ENCODE peak calls at places on chromosome 10, in seven cellular contexts. One of them, this sample, is unnamed. For H3K4me1 and H3K27me3, the result is how much of the 10 kb centered on the place peaks cover.

GRCh38 chr10:83476211-83476610 is 663.1 kb upstream of the GHITM start:
- DNase-seq in heart right ventricle: no peak
- DNase-seq in upper lobe of left lung: no peak
- DNase-seq in spleen: no peak
- DNase-seq in body of pancreas: no peak
- DNase-seq in Peyer's patch: no peak
- DNase-seq in fibroblast of lung: peak
- DNase-seq in this sample: no peak

GRCh38 chr10:112208981-112209380 is 25.4 kb upstream of the GPAM start:
- DNase-seq in spleen: no peak
- DNase-seq in upper lobe of left lung: no peak
- DNase-seq in fibroblast of lung: peak
- DNase-seq in heart right ventricle: no peak
- DNase-seq in body of pancreas: no peak
- DNase-seq in Peyer's patch: no peak
- DNase-seq in this sample: no peak

GRCh38 chr10:129105266-129105665 is 361.8 kb upstream of the MGMT start:
- DNase-seq in heart right ventricle: no peak
- DNase-seq in body of pancreas: no peak
- DNase-seq in fibroblast of lung: peak
- DNase-seq in upper lobe of left lung: no peak
- DNase-seq in spleen: no peak
- DNase-seq in Peyer's patch: no peak
- DNase-seq in this sample: no peak

GRCh38 chr10:132580617-132581016 is 43.0 kb downstream of the INPP5A start:
- DNase-seq in upper lobe of left lung: no peak
- DNase-seq in fibroblast of lung: no peak
- DNase-seq in spleen: no peak
- DNase-seq in Peyer's patch: no peak
- DNase-seq in heart right ventricle: no peak
- DNase-seq in body of pancreas: no peak
- DNase-seq in this sample: no peak

GRCh38 chr10:72261323-72262018 is 12.3 kb upstream of the DDIT4 start:
- DNase-seq in body of pancreas: no peak
- DNase-seq in spleen: no peak
- DNase-seq in Peyer's patch: no peak
- DNase-seq in heart right ventricle: no peak
- DNase-seq in fibroblast of lung: no peak
- DNase-seq in upper lobe of left lung: no peak
- DNase-seq in this sample: peak

GRCh38 chr10:16663472-16663871 is 141.8 kb upstream of the C1QL3 start:
- DNase-seq in fibroblast of lung: no peak
- DNase-seq in upper lobe of left lung: no peak
- DNase-seq in body of pancreas: no peak
- DNase-seq in Peyer's patch: no peak
- DNase-seq in heart right ventricle: no peak
- DNase-seq in spleen: no peak
- DNase-seq in this sample: peak

GRCh38 chr10:79399242-79399831 is 46.1 kb downstream of the ZCCHC24 start:
- DNase-seq in Peyer's patch: peak
- DNase-seq in heart right ventricle: peak
- DNase-seq in body of pancreas: peak
- DNase-seq in spleen: peak
- DNase-seq in fibroblast of lung: peak
- DNase-seq in upper lobe of left lung: peak
- DNase-seq in this sample: peak

GRCh38 chr10:11401314-11402222 is 209.9 kb downstream of the USP6NL start:
- DNase-seq in upper lobe of left lung: no peak
- DNase-seq in Peyer's patch: no peak
- DNase-seq in body of pancreas: no peak
- DNase-seq in fibroblast of lung: no peak
- DNase-seq in spleen: no peak
- DNase-seq in heart right ventricle: no peak
- DNase-seq in this sample: no peak

GRCh38 chr10:70898687-70899086 is 10.3 kb upstream of the PCBD1 start:
- DNase-seq in upper lobe of left lung: no peak
- DNase-seq in body of pancreas: no peak
- DNase-seq in fibroblast of lung: no peak
- DNase-seq in heart right ventricle: no peak
- DNase-seq in spleen: no peak
- DNase-seq in Peyer's patch: no peak
- DNase-seq in this sample: no peak

GRCh38 chr10:97169063-97169462 is 16.7 kb downstream of the SLIT1 start:
- DNase-seq in Peyer's patch: no peak
- DNase-seq in body of pancreas: no peak
- DNase-seq in fibroblast of lung: no peak
- DNase-seq in spleen: peak
- DNase-seq in heart right ventricle: no peak
- DNase-seq in upper lobe of left lung: no peak
- DNase-seq in this sample: no peak

GRCh38 chr10:73800560-73801252 is 10.7 kb downstream of the NDST2 start:
- DNase-seq in fibroblast of lung: no peak
- DNase-seq in body of pancreas: no peak
- DNase-seq in upper lobe of left lung: no peak
- DNase-seq in Peyer's patch: no peak
- DNase-seq in spleen: no peak
- DNase-seq in heart right ventricle: no peak
- DNase-seq in this sample: no peak

GRCh38 chr10:3549118-3549517 is 235.9 kb downstream of the KLF6 start:
- DNase-seq in heart right ventricle: no peak
- DNase-seq in body of pancreas: no peak
- DNase-seq in fibroblast of lung: no peak
- DNase-seq in upper lobe of left lung: no peak
- DNase-seq in Peyer's patch: no peak
- DNase-seq in spleen: no peak
- DNase-seq in this sample: no peak

GRCh38 chr10:58868736-58869435 is 307.6 kb upstream of the PHYHIPL start:
- DNase-seq in upper lobe of left lung: no peak
- DNase-seq in fibroblast of lung: peak
- DNase-seq in Peyer's patch: no peak
- DNase-seq in heart right ventricle: no peak
- DNase-seq in spleen: no peak
- DNase-seq in body of pancreas: no peak
- DNase-seq in this sample: no peak

GRCh38 chr10:68900427-68901105 is 549 bp upstream of the DDX50 start:
- DNase-seq in fibroblast of lung: peak
- DNase-seq in spleen: peak
- DNase-seq in heart right ventricle: peak
- DNase-seq in Peyer's patch: peak
- DNase-seq in upper lobe of left lung: peak
- DNase-seq in body of pancreas: no peak
- DNase-seq in this sample: no peak

GRCh38 chr10:58451490-58451889 is 61.2 kb upstream of the BICC1 start:
- DNase-seq in fibroblast of lung: no peak
- DNase-seq in spleen: no peak
- DNase-seq in heart right ventricle: no peak
- DNase-seq in upper lobe of left lung: no peak
- DNase-seq in Peyer's patch: no peak
- DNase-seq in body of pancreas: no peak
- DNase-seq in this sample: no peak

GRCh38 chr10:121077331-121077730 is 226.2 kb downstream of the WDR11 start:
- DNase-seq in upper lobe of left lung: no peak
- DNase-seq in fibroblast of lung: peak
- DNase-seq in heart right ventricle: peak
- DNase-seq in spleen: no peak
- DNase-seq in Peyer's patch: no peak
- DNase-seq in body of pancreas: no peak
- DNase-seq in this sample: no peak

GRCh38 chr10:131841669-131842139 is 59.1 kb upstream of the PPP2R2D start:
- DNase-seq in spleen: peak
- DNase-seq in Peyer's patch: peak
- DNase-seq in body of pancreas: no peak
- DNase-seq in upper lobe of left lung: peak
- DNase-seq in heart right ventricle: no peak
- DNase-seq in fibroblast of lung: no peak
- DNase-seq in this sample: peak

GRCh38 chr10:116888380-116889055 is 39.2 kb downstream of the ENO4 start:
- DNase-seq in spleen: no peak
- DNase-seq in body of pancreas: peak
- DNase-seq in Peyer's patch: no peak
- DNase-seq in fibroblast of lung: peak
- DNase-seq in upper lobe of left lung: no peak
- DNase-seq in heart right ventricle: no peak
- DNase-seq in this sample: peak
- H3K27ac ChIP-seq in spleen: no peak
- H3K27ac ChIP-seq in body of pancreas: peak
- H3K27ac ChIP-seq in Peyer's patch: peak
- H3K27ac ChIP-seq in fibroblast of lung: no peak
- H3K27ac ChIP-seq in upper lobe of left lung: no peak
- H3K27ac ChIP-seq in heart right ventricle: no peak
- H3K27ac ChIP-seq in this sample: no peak

DNA sequence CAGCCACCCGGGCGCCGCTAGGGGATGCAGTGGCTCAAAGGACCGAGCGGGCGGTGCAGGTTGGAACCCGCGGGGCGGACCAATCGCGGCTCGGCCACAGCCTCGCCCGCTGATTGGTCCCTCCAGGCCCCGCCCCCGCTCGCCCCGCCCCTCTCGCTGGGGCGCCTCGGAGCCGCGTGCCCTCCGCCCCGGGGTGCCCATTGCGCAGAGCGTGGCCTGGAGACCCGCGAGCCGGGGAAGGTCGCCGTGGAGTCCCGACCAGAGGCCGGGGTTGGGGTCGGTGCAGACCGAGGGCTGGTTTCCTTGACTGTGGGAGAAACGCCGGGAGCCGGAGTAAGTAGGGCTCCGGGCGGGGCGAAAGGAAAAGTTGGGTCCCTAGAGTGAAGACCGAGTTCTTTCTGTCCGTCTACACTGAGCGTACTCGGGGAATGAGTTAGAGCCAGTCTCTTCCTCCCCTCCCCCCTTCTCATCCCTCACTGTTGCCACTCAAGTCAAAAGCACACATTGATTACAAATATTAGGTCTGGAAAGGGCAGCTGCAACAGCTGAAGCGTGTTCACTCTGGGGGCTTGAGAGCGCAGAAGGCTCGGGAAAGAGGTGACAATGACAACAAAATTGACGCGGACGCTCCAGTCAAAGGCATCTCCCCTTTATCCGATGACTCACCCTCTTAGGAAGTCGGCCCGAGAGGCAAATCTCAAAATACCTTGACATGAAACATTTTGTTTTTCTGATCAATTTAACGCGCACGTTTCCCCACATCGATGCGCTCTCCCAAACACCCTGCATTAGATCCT is 844 bp upstream of the GATA3 start:
- DNase-seq in Peyer's patch: peak
- DNase-seq in heart right ventricle: peak
- DNase-seq in fibroblast of lung: peak
- DNase-seq in body of pancreas: peak
- DNase-seq in upper lobe of left lung: peak
- DNase-seq in spleen: peak
- DNase-seq in this sample: peak
- H3K4me1 ChIP-seq in Peyer's patch: under half
- H3K4me1 ChIP-seq in heart right ventricle: half or more
- H3K4me1 ChIP-seq in fibroblast of lung: under half
- H3K4me1 ChIP-seq in body of pancreas: half or more
- H3K4me1 ChIP-seq in upper lobe of left lung: half or more
- H3K4me1 ChIP-seq in spleen: half or more
- H3K4me1 ChIP-seq in this sample: under half

GRCh38 chr10:102226542-102226870 is 407 bp downstream of the ELOVL3 start:
- DNase-seq in heart right ventricle: no peak
- DNase-seq in spleen: no peak
- DNase-seq in body of pancreas: no peak
- DNase-seq in Peyer's patch: no peak
- DNase-seq in fibroblast of lung: no peak
- DNase-seq in upper lobe of left lung: peak
- DNase-seq in this sample: no peak

GRCh38 chr10:102220612-102221011 is 5.5 kb upstream of the ELOVL3 start:
- DNase-seq in heart right ventricle: no peak
- DNase-seq in body of pancreas: no peak
- DNase-seq in fibroblast of lung: no peak
- DNase-seq in Peyer's patch: no peak
- DNase-seq in upper lobe of left lung: no peak
- DNase-seq in spleen: no peak
- DNase-seq in this sample: no peak

GRCh38 chr10:102219370-102219769 is 6.7 kb upstream of the ELOVL3 start:
- DNase-seq in spleen: no peak
- DNase-seq in upper lobe of left lung: no peak
- DNase-seq in Peyer's patch: no peak
- DNase-seq in fibroblast of lung: no peak
- DNase-seq in body of pancreas: no peak
- DNase-seq in heart right ventricle: no peak
- DNase-seq in this sample: no peak

GRCh38 chr10:102225646-102226541 is at the start of gene ELOVL3:
- DNase-seq in heart right ventricle: peak
- DNase-seq in body of pancreas: peak
- DNase-seq in Peyer's patch: peak
- DNase-seq in spleen: peak
- DNase-seq in upper lobe of left lung: peak
- DNase-seq in fibroblast of lung: peak
- DNase-seq in this sample: peak

GRCh38 chr10:102222798-102223197 is 3.3 kb upstream of the ELOVL3 start:
- DNase-seq in body of pancreas: no peak
- DNase-seq in heart right ventricle: no peak
- DNase-seq in Peyer's patch: no peak
- DNase-seq in upper lobe of left lung: no peak
- DNase-seq in fibroblast of lung: no peak
- DNase-seq in spleen: no peak
- DNase-seq in this sample: no peak
- H3K27me3 ChIP-seq in body of pancreas: under half
- H3K27me3 ChIP-seq in heart right ventricle: under half
- H3K27me3 ChIP-seq in Peyer's patch: under half
- H3K27me3 ChIP-seq in upper lobe of left lung: under half
- H3K27me3 ChIP-seq in fibroblast of lung: under half
- H3K27me3 ChIP-seq in spleen: under half
- H3K27me3 ChIP-seq in this sample: under half

GRCh38 chr10:93473161-93473560 is 9.0 kb downstream of the MYOF start:
- DNase-seq in spleen: no peak
- DNase-seq in heart right ventricle: no peak
- DNase-seq in upper lobe of left lung: no peak
- DNase-seq in fibroblast of lung: no peak
- DNase-seq in Peyer's patch: no peak
- DNase-seq in body of pancreas: no peak
- DNase-seq in this sample: no peak

GRCh38 chr10:93476756-93477155 is 5.4 kb downstream of the MYOF start:
- DNase-seq in upper lobe of left lung: no peak
- DNase-seq in body of pancreas: no peak
- DNase-seq in Peyer's patch: no peak
- DNase-seq in fibroblast of lung: no peak
- DNase-seq in heart right ventricle: no peak
- DNase-seq in spleen: no peak
- DNase-seq in this sample: no peak

GRCh38 chr10:93473804-93474472 is 8.2 kb downstream of the MYOF start:
- DNase-seq in body of pancreas: no peak
- DNase-seq in spleen: no peak
- DNase-seq in heart right ventricle: no peak
- DNase-seq in Peyer's patch: no peak
- DNase-seq in fibroblast of lung: no peak
- DNase-seq in upper lobe of left lung: no peak
- DNase-seq in this sample: no peak

GRCh38 chr10:93475227-93475626 is 6.9 kb downstream of the MYOF start:
- DNase-seq in upper lobe of left lung: no peak
- DNase-seq in Peyer's patch: no peak
- DNase-seq in fibroblast of lung: no peak
- DNase-seq in spleen: no peak
- DNase-seq in body of pancreas: no peak
- DNase-seq in heart right ventricle: no peak
- DNase-seq in this sample: no peak

DNA sequence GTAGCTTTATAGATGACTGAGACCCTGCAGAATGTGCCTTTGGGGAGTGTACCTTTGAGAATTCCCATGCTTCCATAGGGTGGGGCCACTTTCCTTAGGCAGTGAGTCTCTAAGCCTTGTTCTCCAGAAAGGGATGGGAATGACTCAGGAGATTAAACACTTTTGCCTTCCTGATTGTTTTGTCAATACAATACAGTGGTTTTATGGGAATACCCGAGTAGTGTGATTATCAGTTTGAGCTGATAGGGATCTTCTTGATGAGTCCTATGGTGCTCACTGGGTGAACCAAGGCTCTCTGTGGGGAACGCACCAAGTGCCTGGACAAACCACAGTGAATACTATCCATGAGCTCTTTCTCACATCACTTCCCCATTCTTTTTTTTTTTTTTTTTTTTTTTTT is 6.3 kb downstream of the MYOF start:
- DNase-seq in spleen: no peak
- DNase-seq in upper lobe of left lung: no peak
- DNase-seq in heart right ventricle: no peak
- DNase-seq in fibroblast of lung: peak
- DNase-seq in body of pancreas: no peak
- DNase-seq in Peyer's patch: no peak
- DNase-seq in this sample: no peak
- H3K27ac ChIP-seq in spleen: no peak
- H3K27ac ChIP-seq in upper lobe of left lung: peak
- H3K27ac ChIP-seq in heart right ventricle: no peak
- H3K27ac ChIP-seq in fibroblast of lung: peak
- H3K27ac ChIP-seq in body of pancreas: no peak
- H3K27ac ChIP-seq in Peyer's patch: peak
- H3K27ac ChIP-seq in this sample: no peak

This sample was measured in adrenal gland.